ENCODE peak calls at places on chromosome 15, in four cellular contexts. C, M, Q and K are unnamed samples.

GRCh38 chr15:67807141-67807540 is 18.2 kb upstream of the SKOR1 start:
- DNase-seq in C (no peak), M (peak), Q (no peak), K (no peak)

GRCh38 chr15:56353119-56353518 is 12.1 kb upstream of the TEX9 start:
- DNase-seq in C (no peak), M (no peak), Q (no peak), K (no peak)

GRCh38 chr15:78216276-78217229 is 17.8 kb downstream of the ACSBG1 start:
- DNase-seq in C (no peak), M (peak), Q (no peak), K (peak)

GRCh38 chr15:66765478-66766281 is 63.6 kb downstream of the SMAD6 start:
- DNase-seq in C (peak), M (peak), Q (no peak), K (peak)

GRCh38 chr15:94829887-94830884 is 598.8 kb downstream of the MCTP2 start:
- DNase-seq in C (no peak), M (no peak), Q (no peak), K (no peak)

GRCh38 chr15:51878446-51879386 is 49.3 kb downstream of the TMOD3 start:
- DNase-seq in C (no peak), M (no peak), Q (no peak), K (no peak)

GRCh38 chr15:100094127-100094510 is 247.7 kb downstream of the ADAMTS17 start:
- DNase-seq in C (no peak), M (peak), Q (peak), K (no peak)

GRCh38 chr15:100968043-100968966 is 49.1 kb downstream of the LRRK1 start:
- DNase-seq in C (no peak), M (no peak), Q (no peak), K (no peak)

GRCh38 chr15:53962646-53963561 is 15.3 kb upstream of the UNC13C start:
- DNase-seq in C (no peak), M (no peak), Q (no peak), K (peak)

GRCh38 chr15:73683624-73684536 is at the start of gene CD276:
- DNase-seq in C (peak), M (peak), Q (no peak), K (peak)
- TF ChIP-seq CTCF in C (peak), M (no peak), Q (no peak), K (no peak)

GRCh38 chr15:48695088-48695834 is 49.8 kb upstream of the FBN1 start:
- DNase-seq in C (no peak), M (no peak), Q (no peak), K (no peak)
- TF ChIP-seq POLR2AphosphoS5 in C (no peak), M (no peak), Q (no peak), K (no peak)

GRCh38 chr15:65083262-65083701 is 6.7 kb downstream of the KBTBD13 start:
- DNase-seq in C (no peak), M (peak), Q (no peak), K (no peak)
- TF ChIP-seq CTCF in C (no peak), M (peak), Q (no peak), K (no peak)

DNA sequence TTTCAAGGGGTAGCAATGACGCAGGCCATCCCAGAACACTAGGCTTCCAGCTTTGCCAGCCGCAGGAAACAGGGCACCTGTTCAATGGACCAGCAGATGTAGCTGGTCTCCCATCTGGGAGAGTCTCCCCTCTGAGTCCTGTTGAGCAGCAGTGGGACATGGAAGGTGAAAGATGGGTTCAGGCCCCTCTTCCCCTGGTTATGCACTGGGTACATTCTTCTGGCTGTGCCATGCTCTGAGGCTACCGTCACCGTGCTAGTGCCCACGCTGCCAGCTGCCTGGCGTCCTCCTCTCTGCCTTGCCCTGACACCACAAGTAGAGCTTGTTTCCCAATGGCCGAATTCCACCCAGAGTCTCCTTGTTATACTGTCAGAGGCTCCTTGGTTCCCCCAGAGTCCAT is 63.1 kb downstream of the TLE3 start:
- DNase-seq in C (no peak), M (peak), Q (no peak), K (no peak)
- TF ChIP-seq POLR2AphosphoS5 in C (no peak), M (no peak), Q (no peak), K (no peak)

GRCh38 chr15:58575045-58575786 is 143.4 kb downstream of the LIPC start:
- DNase-seq in C (no peak), M (no peak), Q (no peak), K (no peak)
- TF ChIP-seq CTCF in C (no peak), M (no peak), Q (no peak), K (no peak)

GRCh38 chr15:27764339-27764738 is 334.8 kb downstream of the OCA2 start:
- DNase-seq in C (no peak), M (no peak), Q (no peak), K (no peak)
- TF ChIP-seq POLR2AphosphoS5 in C (no peak), M (no peak), Q (no peak), K (no peak)

GRCh38 chr15:97947465-97948262 is 12.8 kb upstream of the ARRDC4 start:
- DNase-seq in C (no peak), M (no peak), Q (no peak), K (no peak)

GRCh38 chr15:97941572-97941971 is 18.9 kb upstream of the ARRDC4 start:
- DNase-seq in C (no peak), M (no peak), Q (no peak), K (no peak)

GRCh38 chr15:97940993-97941392 is 19.5 kb upstream of the ARRDC4 start:
- DNase-seq in C (no peak), M (no peak), Q (no peak), K (no peak)

GRCh38 chr15:97944724-97945123 is 15.8 kb upstream of the ARRDC4 start:
- DNase-seq in C (no peak), M (no peak), Q (no peak), K (no peak)
- TF ChIP-seq CTCF in C (no peak), M (no peak), Q (no peak), K (no peak)

GRCh38 chr15:44796508-44796907 is 60.2 kb downstream of the TRIM69 start:
- DNase-seq in C (no peak), M (no peak), Q (no peak), K (no peak)
- TF ChIP-seq POLR2AphosphoS5 in C (no peak), M (no peak), Q (no peak), K (no peak)

GRCh38 chr15:62137216-62137884 is 27.7 kb downstream of the C2CD4B start:
- DNase-seq in C (no peak), M (no peak), Q (no peak), K (no peak)

GRCh38 chr15:62138124-62138523 is 27.0 kb downstream of the C2CD4B start:
- DNase-seq in C (no peak), M (no peak), Q (no peak), K (no peak)

GRCh38 chr15:62128916-62129315 is 36.2 kb downstream of the C2CD4B start:
- DNase-seq in C (no peak), M (no peak), Q (no peak), K (no peak)

GRCh38 chr15:62135532-62136134 is 29.5 kb downstream of the C2CD4B start:
- DNase-seq in C (no peak), M (no peak), Q (no peak), K (peak)

DNA sequence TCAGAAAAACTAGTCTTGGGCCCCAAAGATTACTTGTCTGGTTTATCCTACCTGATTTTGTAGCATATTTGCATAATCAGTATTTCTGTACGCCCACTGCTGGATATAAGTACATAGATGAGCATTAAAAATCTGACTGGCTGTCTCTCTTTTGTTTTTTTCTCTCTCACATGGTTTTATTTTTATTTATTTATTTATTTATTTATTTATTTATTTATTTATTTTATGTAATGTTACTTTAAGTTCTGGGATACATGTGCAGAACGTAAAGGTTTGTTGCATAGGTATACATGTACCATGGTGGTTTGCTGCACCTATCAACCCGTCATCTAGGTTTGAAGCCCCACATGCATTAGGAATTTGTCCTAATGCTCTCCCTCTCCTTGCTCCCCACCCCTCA is 31.9 kb downstream of the C2CD4B start:
- DNase-seq in C (no peak), M (no peak), Q (no peak), K (no peak)
- TF ChIP-seq CTCF in C (no peak), M (no peak), Q (no peak), K (no peak)

GRCh38 chr15:84980196-84981053 is 1.2 kb upstream of the PDE8A start:
- DNase-seq in C (peak), M (peak), Q (peak), K (peak)
- TF ChIP-seq POLR2AphosphoS5 in C (peak), M (no peak), Q (peak), K (peak)